ENCODE peak calls at places on chromosomes 6 and 20, in six cellular contexts. I is Peyer's patch, G is heart right ventricle, C is mammary epithelial cell, M is kidney epithelial cell, L is sigmoid colon. W is an unnamed sample.

GRCh38 chr20:37552415-37552814 is 24.7 kb upstream of the BLCAP start:
- DNase-seq in I (no peak), G (no peak), C (peak; percentile 54), M (no peak), L (no peak), W (no peak)

GRCh38 chr6:34674268-34674639 is 22.3 kb downstream of the ILRUN start:
- DNase-seq in I (no peak), G (no peak), C (no peak), M (no peak), L (no peak), W (no peak)

GRCh38 chr6:20827798-20828197 is 293.5 kb downstream of the CDKAL1 start:
- DNase-seq in I (no peak), G (no peak), C (peak; percentile 68), M (no peak), L (no peak), W (no peak)

GRCh38 chr20:53888951-53889350 is 181.4 kb downstream of the BCAS1 start:
- DNase-seq in I (no peak), G (no peak), C (no peak), M (no peak), L (no peak), W (no peak)

GRCh38 chr6:134714679-134715078 is 235.2 kb downstream of the ALDH8A1 start:
- DNase-seq in I (no peak), G (peak; percentile 33), C (peak; percentile 72), M (no peak), L (no peak), W (no peak)

GRCh38 chr6:158548418-158549161 is 11.3 kb upstream of the TMEM181 start:
- DNase-seq in I (no peak), G (no peak), C (no peak), M (no peak), L (no peak), W (peak; percentile 76)

GRCh38 chr6:40249935-40250334 is 315.7 kb upstream of the MOCS1 start:
- DNase-seq in I (no peak), G (no peak), C (no peak), M (no peak), L (no peak), W (no peak)

GRCh38 chr6:44446626-44447297 is 59.3 kb downstream of the CDC5L start:
- DNase-seq in I (no peak), G (no peak), C (peak; percentile 83), M (peak; percentile 74), L (no peak), W (no peak)

GRCh38 chr6:85096976-85097375 is 332.6 kb upstream of the TBX18 start:
- DNase-seq in I (no peak), G (no peak), C (peak; percentile 9), M (no peak), L (no peak), W (no peak)

GRCh38 chr6:158232445-158233213 is 64.5 kb downstream of the GTF2H5 start:
- DNase-seq in I (peak; percentile 54), G (peak; percentile 66), C (peak; percentile 70), M (no peak), L (peak; percentile 80), W (peak; percentile 84)

GRCh38 chr20:51122931-51123658 is 100.2 kb upstream of the KCNG1 start:
- DNase-seq in I (no peak), G (no peak), C (no peak), M (no peak), L (no peak), W (no peak)

GRCh38 chr20:38169636-38170035 is 4.6 kb upstream of the TGM2 start:
- DNase-seq in I (no peak), G (no peak), C (no peak), M (no peak), L (peak; percentile 51), W (no peak)

GRCh38 chr6:155782320-155782730 is 326.7 kb upstream of the NOX3 start:
- DNase-seq in I (no peak), G (no peak), C (peak; percentile 97), M (peak; percentile 98), L (no peak), W (no peak)

GRCh38 chr6:33080127-33081089 is 4.6 kb downstream of the HLA-DPB1 start:
- DNase-seq in I (peak; percentile 68), G (peak; percentile 74), C (peak; percentile 10), M (no peak), L (peak; percentile 89), W (peak; percentile 86)

GRCh38 chr20:41173161-41173721 is 35.9 kb downstream of the PLCG1 start:
- DNase-seq in I (peak; percentile 70), G (peak; percentile 90), C (peak; percentile 51), M (no peak), L (peak; percentile 95), W (peak; percentile 92)

GRCh38 chr20:59676126-59676876 is 72.0 kb downstream of the PHACTR3 start:
- DNase-seq in I (no peak), G (no peak), C (no peak), M (no peak), L (no peak), W (no peak)

GRCh38 chr6:34810936-34811632 is 19.2 kb downstream of the BLTP3A start:
- DNase-seq in I (no peak), G (no peak), C (peak; percentile 64), M (no peak), L (no peak), W (no peak)

GRCh38 chr6:69594405-69594804 is 202.4 kb downstream of the LMBRD1 start:
- DNase-seq in I (no peak), G (no peak), C (no peak), M (no peak), L (no peak), W (no peak)

GRCh38 chr6:72283571-72283970 is 338.3 kb upstream of the KCNQ5 start:
- DNase-seq in I (no peak), G (no peak), C (no peak), M (no peak), L (no peak), W (no peak)

GRCh38 chr6:41589636-41590622 is 43.7 kb downstream of the FOXP4 start:
- DNase-seq in I (no peak), G (no peak), C (no peak), M (no peak), L (no peak), W (no peak)

GRCh38 chr20:47124235-47124717 is 229.6 kb downstream of the EYA2 start:
- DNase-seq in I (no peak), G (no peak), C (no peak), M (no peak), L (no peak), W (no peak)

GRCh38 chr6:106069478-106069877 is 16.7 kb upstream of the PRDM1 start:
- DNase-seq in I (no peak), G (no peak), C (peak; percentile 83), M (peak; percentile 82), L (no peak), W (no peak)

GRCh38 chr6:90305800-90306448 is 9.3 kb upstream of the BACH2 start:
- DNase-seq in I (no peak), G (no peak), C (no peak), M (no peak), L (no peak), W (no peak)

GRCh38 chr6:164243949-164244348 is 829.4 kb downstream of the QKI start:
- DNase-seq in I (no peak), G (no peak), C (no peak), M (no peak), L (no peak), W (no peak)

GRCh38 chr6:122678841-122679240 is 68.6 kb downstream of the PKIB start:
- DNase-seq in I (no peak), G (no peak), C (no peak), M (no peak), L (no peak), W (no peak)

GRCh38 chr6:101826259-101826658 is 432.8 kb downstream of the GRIK2 start:
- DNase-seq in I (no peak), G (no peak), C (no peak), M (no peak), L (no peak), W (no peak)

GRCh38 chr6:19803331-19804330 is 33.5 kb upstream of the ID4 start:
- DNase-seq in I (no peak), G (no peak), C (no peak), M (no peak), L (no peak), W (no peak)

GRCh38 chr20:52191436-52192295 is at the start of gene ZFP64:
- DNase-seq in I (peak; percentile 74), G (peak; percentile 78), C (peak; percentile 76), M (peak; percentile 32), L (peak; percentile 81), W (peak; percentile 89)

DNA sequence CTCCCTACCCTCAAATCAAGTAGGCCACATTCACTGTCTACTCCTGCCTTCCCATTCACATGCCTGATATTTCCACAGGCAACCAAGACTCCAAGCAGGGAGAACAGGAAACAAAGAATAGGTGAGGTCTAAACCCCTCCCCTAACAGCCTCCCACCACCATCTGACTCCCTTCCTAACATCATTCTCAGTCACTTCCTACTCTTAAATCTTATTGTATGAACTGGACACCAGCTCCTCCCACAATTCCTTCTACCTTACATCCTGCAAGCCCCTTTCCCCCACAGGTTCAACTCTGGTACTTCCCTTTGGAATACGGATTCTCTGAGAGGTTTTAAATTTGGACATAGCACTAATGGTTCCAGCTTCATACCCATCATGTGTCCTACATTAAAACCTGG is 944 bp upstream of the C6orf136 start:
- DNase-seq in I (no peak), G (no peak), C (no peak), M (no peak), L (no peak), W (no peak)
- H3K4me3 ChIP-seq in I (peak overlapping the region; percentile 86), G (no peak overlapping the region), C (no peak overlapping the region), M (no peak overlapping the region), L (no peak overlapping the region), W (no peak overlapping the region)

GRCh38 chr6:1623769-1624070 is 14.0 kb downstream of the FOXC1 start:
- DNase-seq in I (no peak), G (no peak), C (no peak), M (no peak), L (no peak), W (no peak)
- H3K27me3 ChIP-seq in I (no peaks in the 10 kb centered on the region), G (peaks cover 53% of the 10 kb centered on the region), C (no peaks in the 10 kb centered on the region), M (peaks cover 5% of the 10 kb centered on the region), L (peaks cover 100% of the 10 kb centered on the region), W (peaks cover 95% of the 10 kb centered on the region)

GRCh38 chr6:37373822-37374514 is 20.2 kb downstream of the RNF8 start:
- DNase-seq in I (no peak), G (no peak), C (peak; percentile 28), M (no peak), L (no peak), W (no peak)
- H3K36me3 ChIP-seq in I (no peaks in the 10 kb centered on the region), G (peaks cover 67% of the 10 kb centered on the region), C (peaks cover 15% of the 10 kb centered on the region), M (no peaks in the 10 kb centered on the region), L (no peaks in the 10 kb centered on the region), W (peaks cover 16% of the 10 kb centered on the region)

GRCh38 chr6:97712751-97713150 is 429.7 kb upstream of the MMS22L start:
- DNase-seq in I (no peak), G (no peak), C (no peak), M (no peak), L (no peak), W (no peak)

GRCh38 chr6:97714772-97715171 is 431.8 kb upstream of the MMS22L start:
- DNase-seq in I (no peak), G (no peak), C (no peak), M (no peak), L (no peak), W (no peak)
- H3K4me3 ChIP-seq in I (no peak overlapping the region), G (no peak overlapping the region), C (no peak overlapping the region), M (no peak overlapping the region), L (no peak overlapping the region), W (no peak overlapping the region)